ENCODE peak calls at places on chromosomes 3 and 15, in five cellular contexts. T is thoracic aorta, G is fibroblast of lung, K is endothelial cell of umbilical vein, N is ovary. H is an unnamed sample. For H3K36me3 and H3K4me1, the result is how much of the 10 kb centered on the place peaks cover.

GRCh38 chr3:114626751-114627150 is 332.9 kb downstream of the TIGIT start:
- DNase-seq in G (no peak), T (no peak), N (no peak), K (no peak), H (no peak)

GRCh38 chr3:121018917-121019321 is 110.9 kb downstream of the STXBP5L start:
- DNase-seq in T (no peak), N (no peak), K (no peak), G (no peak), H (no peak)

GRCh38 chr15:70494861-70495571 is 268.3 kb downstream of the UACA start:
- DNase-seq in G (peak), T (no peak), N (no peak), K (peak), H (no peak)

GRCh38 chr3:188581365-188581764 is 427.4 kb downstream of the LPP start:
- DNase-seq in G (no peak), T (no peak), K (no peak), N (no peak), H (no peak)

GRCh38 chr3:74862501-74862900 is 248.0 kb upstream of the CNTN3 start:
- DNase-seq in N (no peak), T (no peak), G (peak), K (no peak), H (no peak)

GRCh38 chr3:53863127-53863526 is 16.8 kb downstream of the IL17RB start:
- DNase-seq in G (no peak), N (no peak), K (no peak), T (no peak), H (no peak)

GRCh38 chr3:147385059-147386012 is 21.0 kb downstream of the ZIC4 start:
- DNase-seq in K (no peak), G (no peak), N (no peak), T (no peak), H (no peak)

GRCh38 chr3:122576174-122576940 is 1.1 kb upstream of the PARP15 start:
- DNase-seq in K (no peak), T (no peak), N (no peak), G (no peak), H (no peak)

GRCh38 chr3:44104668-44105321 is 136.9 kb upstream of the TOPAZ1 start:
- DNase-seq in K (no peak), T (no peak), N (no peak), G (peak), H (no peak)

GRCh38 chr15:31135523-31135922 is 34.0 kb upstream of the TRPM1 start:
- DNase-seq in T (no peak), G (no peak), K (no peak), N (no peak), H (no peak)

GRCh38 chr3:20080956-20081554 is 40.8 kb downstream of the KAT2B start:
- DNase-seq in G (no peak), N (no peak), T (peak), K (peak), H (peak)

GRCh38 chr15:31020542-31020941 is 29.1 kb upstream of the MTMR10 start:
- DNase-seq in K (peak), G (no peak), T (no peak), N (no peak), H (no peak)

GRCh38 chr3:163548005-163548404 is 1530.3 kb downstream of the SI start:
- DNase-seq in T (no peak), K (no peak), N (no peak), G (no peak), H (no peak)

GRCh38 chr3:53744351-53744750 is 101.9 kb downstream of the CHDH start:
- DNase-seq in G (no peak), K (no peak), N (no peak), T (no peak), H (no peak)

DNA sequence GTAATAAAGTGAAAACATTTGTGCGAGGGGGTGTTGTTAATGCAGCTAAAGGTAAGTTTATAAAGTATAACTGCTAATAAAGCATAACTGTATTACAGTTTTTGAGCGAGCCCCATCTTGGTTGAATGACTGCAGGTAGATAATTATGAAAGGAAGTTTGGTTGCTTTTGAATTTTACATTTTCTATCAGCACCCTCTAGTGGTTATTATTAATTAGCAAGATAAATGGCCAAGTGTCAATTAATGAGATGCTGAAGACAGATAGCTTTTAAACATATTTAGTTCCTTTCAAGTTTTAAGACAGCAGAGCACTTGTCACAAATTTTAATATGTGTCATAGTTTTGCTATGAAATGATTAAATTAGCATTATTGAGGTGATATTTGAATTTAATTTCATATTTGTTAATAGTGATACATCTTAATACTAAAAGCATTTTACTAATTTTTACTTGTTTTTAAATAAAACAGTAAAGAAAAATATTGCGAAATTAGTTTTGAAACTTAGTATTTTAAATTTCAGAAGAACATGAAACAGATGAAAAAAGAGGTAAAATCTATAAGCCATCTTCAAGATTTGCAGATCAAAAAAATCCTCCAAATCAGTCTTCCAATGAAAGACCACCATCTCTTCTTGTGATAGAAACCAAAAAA is 15.1 kb downstream of the U2SURP start:
- DNase-seq in N (no peak), G (no peak), T (no peak), K (peak), H (no peak)
- TF ChIP-seq CTCF in N (no peak), G (peak), T (peak), K (peak), H (peak)

GRCh38 chr3:27428446-27428845 is 55.7 kb downstream of the SLC4A7 start:
- DNase-seq in N (no peak), T (no peak), G (peak), K (no peak), H (no peak)

GRCh38 chr3:27425896-27426565 is 56.8 kb upstream of the NEK10 start:
- DNase-seq in N (no peak), K (no peak), G (no peak), T (no peak), H (no peak)

GRCh38 chr3:27429909-27430308 is 54.3 kb downstream of the SLC4A7 start:
- DNase-seq in K (no peak), T (no peak), G (no peak), N (no peak), H (no peak)

GRCh38 chr3:27426926-27427325 is 57.3 kb downstream of the SLC4A7 start:
- DNase-seq in T (no peak), G (no peak), N (no peak), K (no peak), H (no peak)

DNA sequence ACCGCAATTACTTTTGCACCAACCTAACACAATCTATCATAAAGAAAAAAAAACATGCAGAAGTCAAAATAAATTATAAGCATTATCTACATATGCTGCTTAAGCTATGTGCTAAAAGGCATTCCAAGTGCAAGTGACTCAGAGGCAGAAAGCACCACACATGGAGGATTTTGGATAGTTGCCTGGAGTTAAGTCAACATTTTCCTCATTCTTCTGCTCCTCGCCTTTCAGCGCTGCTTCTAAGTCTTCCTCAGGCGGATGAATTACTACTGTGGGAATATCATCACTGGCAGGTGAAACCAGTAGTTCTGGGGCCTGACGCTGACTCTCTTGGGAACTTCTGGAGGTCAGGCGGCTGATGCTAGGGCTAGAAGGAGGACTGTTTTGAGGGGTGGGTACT is 53.1 kb downstream of the SLC4A7 start:
- DNase-seq in G (peak), N (no peak), K (peak), T (no peak), H (no peak)
- H3K36me3 ChIP-seq in G (under half), N (under half), K (under half), T (under half), H (under half)

DNA sequence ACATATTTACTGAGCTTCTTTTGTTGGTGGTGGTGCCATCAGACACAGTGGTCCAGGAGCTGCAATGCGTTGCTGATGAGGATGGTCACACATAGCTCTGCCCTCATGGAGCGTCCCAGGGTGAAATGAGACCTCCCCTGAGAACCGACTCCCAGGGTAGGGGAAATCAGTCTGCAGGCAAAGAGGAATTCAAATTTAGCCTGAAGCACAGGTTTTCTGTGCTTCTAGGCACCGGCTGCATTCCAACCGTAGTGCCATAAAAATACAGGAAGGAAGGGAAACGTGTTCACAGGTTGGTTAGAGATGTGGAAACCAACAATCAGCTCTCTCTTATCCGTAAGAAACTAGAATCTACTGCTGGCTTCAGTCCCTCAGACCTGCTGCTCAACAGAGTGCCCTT is 19.2 kb downstream of the SMAD3 start:
- DNase-seq in G (no peak), T (no peak), N (no peak), K (no peak), H (no peak)
- H3K4me1 ChIP-seq in G (half or more), T (under half), N (half or more), K (half or more), H (under half)

GRCh38 chr15:50181206-50181982 is 602 bp upstream of the SLC27A2 start:
- DNase-seq in T (no peak), G (no peak), K (no peak), N (no peak), H (no peak)

GRCh38 chr15:50183112-50183794 is 1.3 kb downstream of the SLC27A2 start:
- DNase-seq in K (no peak), G (no peak), T (no peak), N (no peak), H (no peak)

GRCh38 chr15:50182233-50183013 is 427 bp downstream of the SLC27A2 start:
- DNase-seq in K (peak), G (peak), N (no peak), T (no peak), H (no peak)

GRCh38 chr15:50180578-50180977 is 1.4 kb upstream of the SLC27A2 start:
- DNase-seq in G (no peak), T (no peak), K (no peak), N (no peak), H (no peak)

GRCh38 chr15:50181983-50182232 is at the start of gene SLC27A2:
- DNase-seq in K (no peak), G (peak), N (peak), T (no peak), H (no peak)
- TF ChIP-seq CTCF in K (peak), G (peak), N (no peak), T (no peak), H (no peak)

DNA sequence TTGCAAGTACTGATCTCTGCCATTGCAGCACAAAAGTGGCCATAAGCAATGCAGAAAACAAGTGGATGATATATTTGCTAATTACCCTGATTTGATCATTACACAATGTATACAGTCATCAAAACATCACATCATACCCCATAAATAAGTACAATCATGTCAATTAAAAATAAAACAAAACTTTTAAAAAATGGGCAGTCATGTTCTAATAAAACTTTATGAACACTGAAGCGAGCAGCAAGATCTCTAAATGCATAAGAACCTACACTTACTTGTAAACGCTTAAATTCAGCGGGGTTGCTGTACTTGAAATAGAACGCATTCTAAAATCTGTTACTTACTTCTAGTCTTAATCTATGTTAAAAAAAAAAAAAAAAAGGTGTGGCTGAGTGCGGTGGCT is 73.4 kb downstream of the AQR start:
- DNase-seq in N (no peak), T (no peak), G (no peak), K (no peak), H (no peak)
- H3K36me3 ChIP-seq in N (under half), T (under half), G (under half), K (under half), H (under half)

GRCh38 chr3:152281032-152281713 is 12.4 kb downstream of the MBNL1 start:
- DNase-seq in G (no peak), T (no peak), K (no peak), N (no peak), H (no peak)
- H3K4me1 ChIP-seq in G (under half), T (half or more), K (half or more), N (under half), H (under half)

DNA sequence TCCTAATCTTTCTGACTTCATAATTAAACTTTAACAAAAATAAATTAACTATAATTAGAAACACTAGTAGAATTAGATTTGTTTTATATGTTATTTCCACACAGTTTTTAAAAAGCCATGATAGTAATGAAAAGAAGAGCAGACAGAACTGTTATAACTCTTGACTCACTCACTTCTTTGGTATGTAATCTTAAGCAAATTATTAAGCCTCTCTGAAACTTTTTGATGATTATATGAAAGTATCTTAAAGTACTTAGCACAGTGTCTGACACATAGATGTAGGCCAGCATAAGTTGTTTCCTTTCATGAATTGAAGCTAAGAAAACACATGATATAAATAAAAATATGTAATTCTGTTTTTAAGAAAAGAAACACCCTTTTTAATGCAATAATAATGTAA is 123.6 kb upstream of the MLF1 start:
- DNase-seq in G (no peak), N (no peak), T (no peak), K (no peak), H (no peak)
- TF ChIP-seq CTCF in G (no peak), N (no peak), T (no peak), K (no peak), H (no peak)

GRCh38 chr15:60383008-60383694 is 14.6 kb downstream of the ANXA2 start:
- DNase-seq in N (no peak), G (no peak), K (no peak), T (no peak), H (no peak)
- H3K36me3 ChIP-seq in N (under half), G (under half), K (under half), T (under half), H (under half)

GRCh38 chr15:38576261-38576660 is 11.6 kb upstream of the RASGRP1 start:
- DNase-seq in G (no peak), N (no peak), K (no peak), T (no peak), H (no peak)
- H3K4me1 ChIP-seq in G (under half), N (under half), K (under half), T (under half), H (under half)